ENCODE peak calls at places on chromosomes 4 and X, in ten cellular contexts. T is uterus; E is ovary; O is pancreas; B is upper lobe of right lung; A is lower lobe of right lung; C is prostate gland; Z is CD4-positive, alpha-beta T cell; L is tibial artery; F is WERI-Rb-1. D is an unnamed sample.

GRCh38 chr4:98181815-98182214 is 38.5 kb upstream of the STPG2 start:
- DNase-seq in F (no peak), A (no peak), T (no peak), L (no peak), Z (no peak), O (no peak), B (no peak), C (no peak), E (no peak), D (no peak)

GRCh38 chrX:10356979-10357378 is 200.2 kb downstream of the CLCN4 start:
- DNase-seq in T (no peak), A (no peak), B (no peak), Z (no peak), O (no peak), F (no peak), E (no peak), C (no peak), L (no peak), D (no peak)

GRCh38 chrX:95885074-95885473 is 799.6 kb upstream of the DIAPH2 start:
- DNase-seq in C (peak; percentile 22), Z (no peak), A (no peak), T (no peak), F (no peak), E (no peak), O (no peak), L (no peak), B (no peak), D (no peak)

GRCh38 chr4:174516794-174517193 is 5.5 kb downstream of the HPGD start:
- DNase-seq in C (no peak), O (no peak), B (no peak), Z (no peak), L (no peak), E (no peak), T (no peak), F (no peak), A (no peak), D (no peak)

GRCh38 chr4:144579411-144580020 is 66.4 kb upstream of the HHIP start:
- DNase-seq in E (no peak), Z (no peak), C (no peak), O (no peak), A (no peak), F (no peak), L (no peak), B (no peak), T (no peak), D (no peak)

GRCh38 chrX:137195991-137196390 is 162.2 kb upstream of the GPR101 start:
- DNase-seq in A (no peak), B (no peak), F (no peak), E (no peak), C (no peak), O (no peak), L (no peak), Z (no peak), T (no peak), D (no peak)

GRCh38 chrX:102976793-102977495 is 39.9 kb downstream of the RAB40AL start:
- DNase-seq in E (no peak), C (no peak), B (no peak), Z (no peak), O (no peak), T (no peak), L (no peak), A (no peak), F (no peak), D (no peak)

GRCh38 chr4:176444741-176445140 is 125.0 kb downstream of the SPCS3 start:
- DNase-seq in T (no peak), B (no peak), A (no peak), L (no peak), C (no peak), E (no peak), Z (no peak), O (no peak), F (no peak), D (no peak)

GRCh38 chrX:102957751-102958150 is 20.7 kb downstream of the RAB40AL start:
- DNase-seq in F (no peak), E (no peak), O (no peak), Z (no peak), L (no peak), C (no peak), B (no peak), A (no peak), T (no peak), D (no peak)

GRCh38 chrX:57918750-57919436 is 8.6 kb upstream of the ZXDA start:
- DNase-seq in B (no peak), A (peak; percentile 45), Z (no peak), T (no peak), O (peak; percentile 38), L (peak; percentile 59), F (no peak), C (no peak), E (no peak), D (no peak)

GRCh38 chrX:2596050-2596449 is 95.0 kb upstream of the CD99 start:
- DNase-seq in L (no peak), C (no peak), F (no peak), E (no peak), B (no peak), Z (no peak), O (no peak), T (no peak), A (no peak), D (no peak)

GRCh38 chrX:69387559-69388487 is 116.3 kb upstream of the NALF2 start:
- DNase-seq in C (peak; percentile 27), O (peak; percentile 46), T (peak; percentile 44), Z (peak; percentile 20), F (peak; percentile 89), L (no peak), A (peak; percentile 45), B (peak; percentile 61), E (peak; percentile 64), D (no peak)

DNA sequence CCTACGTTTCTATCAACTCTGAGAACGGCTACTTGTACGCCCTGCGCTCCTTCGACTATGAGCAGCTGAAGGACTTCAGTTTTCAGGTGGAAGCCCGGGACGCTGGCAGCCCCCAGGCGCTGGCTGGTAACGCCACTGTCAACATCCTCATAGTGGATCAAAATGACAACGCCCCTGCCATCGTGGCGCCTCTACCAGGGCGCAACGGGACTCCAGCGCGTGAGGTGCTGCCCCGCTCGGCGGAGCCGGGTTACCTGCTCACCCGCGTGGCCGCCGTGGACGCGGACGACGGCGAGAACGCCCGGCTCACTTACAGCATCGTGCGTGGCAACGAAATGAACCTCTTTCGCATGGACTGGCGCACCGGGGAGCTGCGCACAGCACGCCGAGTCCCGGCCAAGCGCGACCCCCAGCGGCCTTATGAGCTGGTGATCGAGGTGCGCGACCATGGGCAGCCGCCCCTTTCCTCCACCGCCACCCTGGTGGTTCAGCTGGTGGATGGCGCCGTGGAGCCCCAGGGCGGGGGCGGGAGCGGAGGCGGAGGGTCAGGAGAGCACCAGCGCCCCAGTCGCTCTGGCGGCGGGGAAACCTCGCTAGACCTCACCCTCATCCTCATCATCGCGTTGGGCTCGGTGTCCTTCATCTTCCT is 2.7 kb downstream of the PCDH10 start:
- DNase-seq in A (no peak), T (no peak), E (peak; percentile 28), L (peak; percentile 66), O (no peak), B (no peak), C (no peak), Z (no peak), F (peak; percentile 69), D (no peak)
- H3K9me3 ChIP-seq in A (no peaks in the 10 kb centered on the region), T (no peaks in the 10 kb centered on the region), E (no peaks in the 10 kb centered on the region), L (no peaks in the 10 kb centered on the region), O (no peaks in the 10 kb centered on the region), B (no peaks in the 10 kb centered on the region), C (no peaks in the 10 kb centered on the region), Z (no peaks in the 10 kb centered on the region), F (no peaks in the 10 kb centered on the region), D (no peaks in the 10 kb centered on the region)

GRCh38 chr4:8874003-8874895 is 2.6 kb upstream of the HMX1 start:
- DNase-seq in Z (no peak), A (no peak), B (no peak), C (no peak), L (no peak), F (no peak), E (no peak), O (no peak), T (no peak), D (no peak)
- H3K27me3 ChIP-seq in Z (peaks cover 67% of the 10 kb centered on the region), A (peaks cover 81% of the 10 kb centered on the region), B (peaks cover 85% of the 10 kb centered on the region), C (peaks cover 69% of the 10 kb centered on the region), L (no peaks in the 10 kb centered on the region), F (no peaks in the 10 kb centered on the region), E (no peaks in the 10 kb centered on the region), O (peaks cover 7% of the 10 kb centered on the region), T (peaks cover 50% of the 10 kb centered on the region), D (peaks cover 94% of the 10 kb centered on the region)

DNA sequence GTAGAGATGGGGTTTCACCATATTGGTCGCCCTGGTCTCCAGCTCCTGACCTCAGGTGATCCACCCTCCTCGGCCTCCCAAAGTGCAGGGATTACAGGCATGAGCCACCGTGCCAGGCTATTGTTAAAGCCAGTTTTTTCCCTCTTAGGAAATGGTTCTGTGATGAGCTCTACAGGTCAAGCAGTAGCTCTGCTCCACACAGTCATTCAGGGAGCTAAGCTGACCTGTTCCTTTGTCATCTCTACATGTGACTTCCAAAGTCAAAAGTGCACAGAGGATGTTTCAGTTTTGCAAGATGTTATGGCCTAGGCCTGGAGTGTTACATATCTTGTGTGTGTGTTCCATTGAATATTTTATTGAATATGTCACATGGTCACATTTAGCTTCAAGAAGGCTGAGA is 11.4 kb downstream of the MCUB start:
- DNase-seq in A (no peak), O (no peak), T (no peak), E (no peak), F (no peak), B (no peak), Z (no peak), C (no peak), L (no peak), D (no peak)
- TF ChIP-seq CTCF in A (no peak), O (no peak), T (no peak), E (no peak), F (no peak), B (no peak), Z (no peak), C (no peak), L (no peak), D (no peak)

DNA sequence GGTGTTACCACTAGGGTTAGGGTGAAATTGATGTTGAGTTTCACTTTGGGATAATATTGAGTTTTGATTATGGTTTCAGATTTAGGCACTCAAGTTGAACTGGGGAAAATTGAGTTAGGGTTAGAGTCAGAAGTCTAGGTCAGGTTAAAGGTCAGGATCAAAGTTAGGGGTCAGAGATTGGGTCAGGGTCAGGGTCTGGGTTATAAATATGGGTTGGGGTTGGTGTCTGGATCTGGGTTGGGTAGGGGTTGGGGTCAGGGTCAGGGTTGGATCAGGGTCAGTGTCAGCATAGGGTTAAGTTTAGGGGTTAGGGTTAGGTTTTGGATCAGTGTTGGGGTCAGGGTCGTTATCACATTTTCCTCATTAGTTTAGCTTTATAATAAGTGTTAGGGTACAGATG is 42.7 kb upstream of the IL9R start:
- DNase-seq in F (no peak), T (no peak), Z (no peak), O (no peak), E (no peak), C (no peak), A (no peak), L (no peak), B (no peak), D (no peak)
- H3K9me3 ChIP-seq in F (peaks cover 23% of the 10 kb centered on the region), T (no peaks in the 10 kb centered on the region), Z (no peaks in the 10 kb centered on the region), O (no peaks in the 10 kb centered on the region), E (no peaks in the 10 kb centered on the region), C (no peaks in the 10 kb centered on the region), A (no peaks in the 10 kb centered on the region), L (no peaks in the 10 kb centered on the region), B (no peaks in the 10 kb centered on the region), D (peaks cover 3% of the 10 kb centered on the region)

D was measured in RWPE2.